ENCODE peak calls at places on chromosome 9, in five cellular contexts. O is pancreas, V is IMR-90, L is mesenchymal stem cell, Q is fibroblast of lung. H is an unnamed sample.

GRCh38 chr9:83572524-83572923 is 34.3 kb upstream of the FRMD3 start:
- DNase-seq in L (peak; percentile 51), V (no peak), Q (peak; percentile 64), O (no peak), H (no peak)

GRCh38 chr9:117555964-117556629 is 141.2 kb upstream of the ASTN2 start:
- DNase-seq in V (no peak), O (peak; percentile 73), Q (peak; percentile 0), L (peak; percentile 10), H (peak; percentile 42)

GRCh38 chr9:96450613-96451544 is 910 bp downstream of the HABP4 start:
- DNase-seq in V (peak; percentile 30), L (peak; percentile 57), O (peak; percentile 77), Q (peak; percentile 35), H (peak; percentile 29)

GRCh38 chr9:131394464-131395026 is 659 bp downstream of the PRRC2B start:
- DNase-seq in V (no peak), O (no peak), Q (no peak), L (peak; percentile 79), H (peak; percentile 84)

GRCh38 chr9:135226369-135227050 is 139.0 kb downstream of the OLFM1 start:
- DNase-seq in Q (no peak), O (no peak), L (no peak), V (no peak), H (peak; percentile 10)

GRCh38 chr9:116365056-116365471 is 211.5 kb downstream of the PAPPA start:
- DNase-seq in L (peak; percentile 38), V (peak; percentile 78), Q (peak; percentile 75), O (peak; percentile 74), H (peak; percentile 84)

GRCh38 chr9:134698587-134699342 is 57.2 kb downstream of the COL5A1 start:
- DNase-seq in L (peak; percentile 69), O (peak; percentile 90), Q (no peak), V (peak; percentile 36), H (peak; percentile 88)

GRCh38 chr9:122379340-122379739 is 8.5 kb downstream of the PTGS1 start:
- DNase-seq in O (no peak), V (no peak), L (no peak), Q (no peak), H (no peak)

GRCh38 chr9:104658496-104659195 is 35.7 kb upstream of the OR13D1 start:
- DNase-seq in Q (no peak), L (no peak), O (no peak), V (no peak), H (no peak)

DNA sequence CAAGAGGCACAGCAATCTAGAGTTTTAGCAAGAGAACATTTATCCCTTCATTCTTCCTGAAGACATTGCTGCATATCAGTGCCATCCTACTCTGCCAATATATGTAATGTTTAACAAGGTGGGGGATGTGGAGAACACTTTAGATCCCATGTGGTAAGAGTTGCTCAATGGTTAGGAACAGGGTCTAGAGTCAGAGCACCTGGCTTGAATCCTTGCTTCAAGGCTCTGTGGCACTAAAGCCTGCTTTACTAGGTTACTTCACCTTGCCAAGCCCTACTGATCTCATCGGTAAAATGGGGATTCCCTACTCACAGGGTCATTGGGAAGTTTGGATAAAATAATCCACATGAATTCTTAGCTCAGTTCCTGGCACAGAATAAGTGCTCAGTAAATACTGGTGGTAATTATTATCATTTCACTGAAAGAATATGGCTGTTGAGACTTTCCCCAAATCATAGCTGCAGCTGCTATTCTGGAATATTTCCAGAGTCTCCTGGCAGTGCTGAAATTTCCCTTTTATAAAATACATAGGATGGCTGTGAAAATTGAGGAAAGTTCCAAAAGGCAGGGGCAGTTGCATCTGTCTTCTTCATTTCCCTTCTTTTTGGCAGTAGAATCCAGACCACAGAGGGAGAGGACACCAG is 142.7 kb downstream of the PALM2AKAP2 start:
- DNase-seq in L (no peak), Q (no peak), V (no peak), O (no peak), H (no peak)
- H3K4me1 ChIP-seq in L (no peaks in the 10 kb centered on the region), Q (peaks cover 2% of the 10 kb centered on the region), V (no peaks in the 10 kb centered on the region), O (no peaks in the 10 kb centered on the region), H (peaks cover 2% of the 10 kb centered on the region)

DNA sequence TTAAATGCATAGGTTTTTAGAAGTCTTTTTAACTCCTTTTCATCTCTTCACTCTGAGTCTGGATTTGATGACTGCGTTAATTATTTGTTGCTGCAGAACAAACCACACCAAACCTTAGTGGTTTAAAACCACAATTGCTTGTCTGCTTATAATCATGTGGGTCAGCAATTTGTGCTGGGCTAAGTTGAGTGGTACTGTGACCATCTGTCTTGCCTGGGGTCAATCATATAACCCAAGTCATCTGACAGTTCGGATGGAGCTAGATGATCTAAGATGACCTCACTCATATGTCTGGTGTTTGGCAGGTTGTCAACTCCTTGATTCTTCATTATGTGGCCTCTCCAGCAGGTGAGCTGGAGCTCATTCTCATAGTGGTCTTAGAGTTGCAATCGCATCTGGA is 219.1 kb upstream of the ELAVL2 start:
- DNase-seq in O (no peak), Q (no peak), V (no peak), L (no peak), H (no peak)
- H3K9me3 ChIP-seq in O (no peaks in the 10 kb centered on the region), Q (no peaks in the 10 kb centered on the region), V (peaks cover 7% of the 10 kb centered on the region), L (peaks cover 15% of the 10 kb centered on the region), H (no peaks in the 10 kb centered on the region)

DNA sequence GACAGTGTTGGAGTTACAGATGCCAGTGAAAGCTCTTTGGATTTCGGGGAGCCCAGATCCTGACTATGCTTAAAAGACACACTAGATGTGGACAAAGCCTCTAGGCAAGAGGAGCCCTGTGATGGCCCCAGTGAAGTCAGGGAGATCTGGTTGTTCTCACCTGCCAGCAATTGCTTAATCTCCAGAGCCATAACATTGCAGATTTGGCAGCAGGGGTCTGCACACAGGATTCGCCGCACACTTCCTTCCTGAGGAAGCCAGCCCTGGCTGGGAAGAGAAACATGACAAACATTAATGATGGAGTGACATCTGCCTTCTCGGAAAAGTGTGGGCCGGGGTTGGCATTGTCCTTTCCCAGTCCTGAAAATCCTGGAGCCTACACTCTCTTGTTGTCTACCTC is 65.2 kb upstream of the PHF24 start:
- DNase-seq in V (no peak), Q (no peak), O (no peak), L (no peak), H (no peak)
- H3K27me3 ChIP-seq in V (peaks cover 42% of the 10 kb centered on the region), Q (peaks cover 19% of the 10 kb centered on the region), O (peaks cover 4% of the 10 kb centered on the region), L (peaks cover 54% of the 10 kb centered on the region), H (no peaks in the 10 kb centered on the region)

DNA sequence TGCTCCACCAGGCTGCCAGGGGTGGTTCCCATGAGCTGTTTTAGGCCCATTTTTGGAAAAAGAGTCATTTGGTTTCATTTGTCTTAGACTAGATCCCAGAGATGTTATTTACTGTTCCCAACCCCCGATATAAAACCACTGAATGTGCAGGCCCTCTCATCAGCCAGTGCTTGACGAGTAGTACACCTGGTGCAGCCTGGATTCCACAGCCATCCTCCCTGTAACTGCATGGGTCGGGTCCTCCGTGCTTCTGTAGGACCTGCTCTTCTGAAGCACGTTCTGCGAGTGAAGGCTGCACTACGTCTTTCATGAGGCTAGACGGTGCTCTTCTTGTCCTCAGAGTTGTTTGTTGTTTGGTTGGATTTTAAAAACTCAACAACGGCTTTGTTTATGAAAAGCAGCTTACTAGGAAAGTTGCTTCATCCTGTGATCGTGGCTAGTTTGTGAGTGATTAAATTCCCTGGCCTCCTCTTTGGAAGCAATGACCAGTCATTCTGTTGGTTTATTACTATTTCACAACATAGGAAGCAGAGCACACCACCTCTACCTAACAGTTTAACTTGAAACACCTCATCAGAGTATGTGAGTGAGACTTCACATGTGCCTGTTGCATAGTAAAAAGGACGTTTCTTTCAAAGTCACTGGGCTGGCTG is 135.2 kb downstream of the AOPEP start:
- DNase-seq in L (peak; percentile 92), Q (peak; percentile 83), V (peak; percentile 85), O (no peak), H (no peak)
- H3K4me1 ChIP-seq in L (peaks cover 8% of the 10 kb centered on the region), Q (peaks cover 32% of the 10 kb centered on the region), V (peaks cover 20% of the 10 kb centered on the region), O (peaks cover 6% of the 10 kb centered on the region), H (peaks cover 2% of the 10 kb centered on the region)

GRCh38 chr9:21837501-21837900 is 35.1 kb downstream of the MTAP start:
- DNase-seq in L (peak; percentile 1), V (no peak), Q (peak; percentile 52), O (no peak), H (no peak)

GRCh38 chr9:21833090-21833801 is 30.8 kb downstream of the MTAP start:
- DNase-seq in Q (no peak), L (no peak), O (no peak), V (no peak), H (no peak)

GRCh38 chr9:21840647-21841046 is 38.2 kb downstream of the MTAP start:
- DNase-seq in V (no peak), L (no peak), Q (no peak), O (no peak), H (no peak)

GRCh38 chr9:21835111-21835510 is 32.7 kb downstream of the MTAP start:
- DNase-seq in L (no peak), V (no peak), Q (peak; percentile 74), O (no peak), H (no peak)

DNA sequence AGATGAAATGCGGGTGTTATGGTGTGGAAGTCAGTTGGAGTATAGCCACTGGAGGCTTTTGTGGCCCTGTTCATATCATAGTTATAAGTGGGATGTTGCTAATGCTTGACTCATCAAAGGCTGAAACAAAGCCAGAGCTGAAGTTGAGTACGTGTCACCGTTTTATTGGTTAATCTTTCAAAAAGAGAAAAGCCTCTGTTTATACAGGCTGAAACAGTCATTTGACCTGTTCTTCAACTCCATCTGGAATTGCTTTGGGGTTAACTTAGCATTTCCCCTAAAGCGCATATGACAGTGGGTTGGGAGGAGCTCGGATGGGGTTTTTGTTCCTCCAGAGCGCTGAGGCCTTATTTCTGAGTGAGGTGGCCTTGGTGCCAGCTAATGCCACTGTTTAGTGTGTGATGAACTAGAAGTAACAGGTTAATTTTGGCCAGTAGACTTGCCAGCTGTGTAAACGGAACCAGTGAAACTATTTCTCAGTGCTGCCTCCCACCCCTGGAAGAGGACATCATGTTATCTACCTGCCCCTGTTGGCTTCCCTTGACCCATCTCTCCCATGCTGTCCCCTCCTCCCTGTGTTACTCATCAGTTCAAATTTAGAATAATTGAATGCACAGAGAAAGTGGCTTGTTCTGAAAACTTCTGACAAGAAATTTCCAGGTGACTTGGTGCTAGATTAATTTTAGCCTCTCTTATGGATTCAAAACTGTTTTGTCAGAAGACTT is 34.2 kb downstream of the MTAP start:
- DNase-seq in Q (peak; percentile 99), O (no peak), L (peak; percentile 98), V (peak; percentile 100), H (no peak)
- H3K9me3 ChIP-seq in Q (no peaks in the 10 kb centered on the region), O (no peaks in the 10 kb centered on the region), L (peaks cover 4% of the 10 kb centered on the region), V (no peaks in the 10 kb centered on the region), H (no peaks in the 10 kb centered on the region)

H was measured in right cardiac atrium.